ENCODE peak calls at places on chromosome 1, in ten cellular contexts. One of them, this sample, is unnamed.

GRCh38 chr1:58577676-58578073 is 623 bp upstream of the TACSTD2 start:
- DNase-seq in heart right ventricle: no peak
- DNase-seq in bronchial epithelial cell: peak
- DNase-seq in effector memory CD4-positive, alpha-beta T cell: no peak
- DNase-seq in adrenal gland: no peak
- DNase-seq in OCI-LY7: no peak
- DNase-seq in IMR-90: no peak
- DNase-seq in right cardiac atrium: no peak
- DNase-seq in fibroblast of lung: no peak
- DNase-seq in thoracic aorta: no peak
- DNase-seq in this sample: no peak

GRCh38 chr1:56374026-56374974 is 205.1 kb downstream of the PLPP3 start:
- DNase-seq in right cardiac atrium: peak
- DNase-seq in IMR-90: peak
- DNase-seq in fibroblast of lung: peak
- DNase-seq in heart right ventricle: peak
- DNase-seq in OCI-LY7: no peak
- DNase-seq in thoracic aorta: no peak
- DNase-seq in bronchial epithelial cell: no peak
- DNase-seq in adrenal gland: no peak
- DNase-seq in effector memory CD4-positive, alpha-beta T cell: no peak
- DNase-seq in this sample: no peak

GRCh38 chr1:211638246-211638645 is 37.2 kb downstream of the NEK2 start:
- DNase-seq in adrenal gland: no peak
- DNase-seq in fibroblast of lung: no peak
- DNase-seq in heart right ventricle: no peak
- DNase-seq in OCI-LY7: no peak
- DNase-seq in effector memory CD4-positive, alpha-beta T cell: no peak
- DNase-seq in IMR-90: no peak
- DNase-seq in bronchial epithelial cell: no peak
- DNase-seq in right cardiac atrium: no peak
- DNase-seq in thoracic aorta: no peak
- DNase-seq in this sample: no peak

GRCh38 chr1:32886012-32886827 is at the start of gene HPCA:
- DNase-seq in right cardiac atrium: peak
- DNase-seq in IMR-90: peak
- DNase-seq in heart right ventricle: peak
- DNase-seq in bronchial epithelial cell: no peak
- DNase-seq in thoracic aorta: no peak
- DNase-seq in adrenal gland: peak
- DNase-seq in effector memory CD4-positive, alpha-beta T cell: no peak
- DNase-seq in fibroblast of lung: peak
- DNase-seq in OCI-LY7: no peak
- DNase-seq in this sample: no peak

GRCh38 chr1:204408074-204408507 is 3.5 kb downstream of the PPP1R15B start:
- DNase-seq in thoracic aorta: peak
- DNase-seq in heart right ventricle: peak
- DNase-seq in fibroblast of lung: peak
- DNase-seq in adrenal gland: peak
- DNase-seq in OCI-LY7: no peak
- DNase-seq in bronchial epithelial cell: peak
- DNase-seq in right cardiac atrium: peak
- DNase-seq in IMR-90: peak
- DNase-seq in effector memory CD4-positive, alpha-beta T cell: no peak
- DNase-seq in this sample: no peak

GRCh38 chr1:234842726-234843641 is 233.0 kb upstream of the IRF2BP2 start:
- DNase-seq in effector memory CD4-positive, alpha-beta T cell: peak
- DNase-seq in adrenal gland: no peak
- DNase-seq in OCI-LY7: peak
- DNase-seq in bronchial epithelial cell: no peak
- DNase-seq in fibroblast of lung: no peak
- DNase-seq in right cardiac atrium: peak
- DNase-seq in thoracic aorta: no peak
- DNase-seq in heart right ventricle: peak
- DNase-seq in IMR-90: peak
- DNase-seq in this sample: no peak

GRCh38 chr1:239386453-239387303 is at the start of gene CHRM3:
- DNase-seq in fibroblast of lung: no peak
- DNase-seq in OCI-LY7: no peak
- DNase-seq in heart right ventricle: no peak
- DNase-seq in IMR-90: no peak
- DNase-seq in right cardiac atrium: peak
- DNase-seq in effector memory CD4-positive, alpha-beta T cell: no peak
- DNase-seq in bronchial epithelial cell: peak
- DNase-seq in thoracic aorta: no peak
- DNase-seq in adrenal gland: peak
- DNase-seq in this sample: no peak

GRCh38 chr1:164586619-164587018 is 27.6 kb downstream of the PBX1 start:
- DNase-seq in fibroblast of lung: no peak
- DNase-seq in heart right ventricle: no peak
- DNase-seq in bronchial epithelial cell: no peak
- DNase-seq in OCI-LY7: no peak
- DNase-seq in IMR-90: no peak
- DNase-seq in adrenal gland: no peak
- DNase-seq in right cardiac atrium: no peak
- DNase-seq in effector memory CD4-positive, alpha-beta T cell: no peak
- DNase-seq in thoracic aorta: no peak
- DNase-seq in this sample: no peak

DNA sequence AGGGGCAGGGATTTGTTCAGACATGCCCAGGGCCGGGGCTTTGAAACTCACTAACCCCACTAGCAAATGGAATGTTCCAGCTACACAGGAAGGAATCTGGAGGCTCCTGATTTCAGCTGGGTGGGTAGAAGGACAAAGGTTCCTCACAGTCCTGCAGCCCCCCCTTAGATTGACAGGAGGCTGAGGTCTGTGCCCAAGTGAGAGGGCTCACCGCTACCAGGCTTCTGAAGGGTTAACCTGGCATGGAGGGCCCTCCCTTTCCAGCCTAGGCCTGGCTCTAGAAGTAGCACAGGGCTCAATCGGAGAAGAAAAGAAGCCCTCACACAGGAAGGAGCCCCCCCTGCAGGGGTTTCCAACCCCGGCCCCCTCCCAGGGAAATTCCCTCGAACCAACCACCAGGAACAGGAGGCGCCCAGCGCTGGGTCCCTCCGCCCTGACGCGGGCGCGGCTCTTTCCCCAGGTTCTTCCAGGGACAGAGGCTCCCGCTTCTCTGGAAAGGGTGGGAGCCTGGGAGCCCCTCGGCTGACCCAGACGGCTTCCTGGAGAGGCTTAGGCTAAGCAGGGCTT is 3.3 kb downstream of the EPHA2 start:
- DNase-seq in IMR-90: peak
- DNase-seq in right cardiac atrium: peak
- DNase-seq in effector memory CD4-positive, alpha-beta T cell: no peak
- DNase-seq in OCI-LY7: no peak
- DNase-seq in adrenal gland: no peak
- DNase-seq in thoracic aorta: no peak
- DNase-seq in bronchial epithelial cell: no peak
- DNase-seq in fibroblast of lung: peak
- DNase-seq in heart right ventricle: peak
- DNase-seq in this sample: no peak
- H3K4me3 ChIP-seq in IMR-90: peak
- H3K4me3 ChIP-seq in right cardiac atrium: no peak
- H3K4me3 ChIP-seq in effector memory CD4-positive, alpha-beta T cell: no peak
- H3K4me3 ChIP-seq in OCI-LY7: no peak
- H3K4me3 ChIP-seq in adrenal gland: no peak
- H3K4me3 ChIP-seq in thoracic aorta: peak
- H3K4me3 ChIP-seq in bronchial epithelial cell: peak
- H3K4me3 ChIP-seq in fibroblast of lung: peak
- H3K4me3 ChIP-seq in heart right ventricle: peak
- H3K4me3 ChIP-seq in this sample: peak

GRCh38 chr1:220092694-220093093 is 1.2 kb upstream of the IARS2 start:
- DNase-seq in adrenal gland: no peak
- DNase-seq in IMR-90: no peak
- DNase-seq in effector memory CD4-positive, alpha-beta T cell: no peak
- DNase-seq in heart right ventricle: no peak
- DNase-seq in thoracic aorta: no peak
- DNase-seq in right cardiac atrium: no peak
- DNase-seq in OCI-LY7: no peak
- DNase-seq in bronchial epithelial cell: no peak
- DNase-seq in fibroblast of lung: no peak
- DNase-seq in this sample: no peak

GRCh38 chr1:220089650-220090556 is at the start of gene BPNT1:
- DNase-seq in IMR-90: peak
- DNase-seq in OCI-LY7: peak
- DNase-seq in thoracic aorta: peak
- DNase-seq in right cardiac atrium: peak
- DNase-seq in effector memory CD4-positive, alpha-beta T cell: peak
- DNase-seq in fibroblast of lung: peak
- DNase-seq in heart right ventricle: peak
- DNase-seq in bronchial epithelial cell: peak
- DNase-seq in adrenal gland: peak
- DNase-seq in this sample: peak

GRCh38 chr1:220094016-220094911 is at the start of gene IARS2:
- DNase-seq in OCI-LY7: peak
- DNase-seq in effector memory CD4-positive, alpha-beta T cell: peak
- DNase-seq in right cardiac atrium: peak
- DNase-seq in adrenal gland: peak
- DNase-seq in IMR-90: peak
- DNase-seq in thoracic aorta: no peak
- DNase-seq in fibroblast of lung: peak
- DNase-seq in bronchial epithelial cell: peak
- DNase-seq in heart right ventricle: peak
- DNase-seq in this sample: peak

DNA sequence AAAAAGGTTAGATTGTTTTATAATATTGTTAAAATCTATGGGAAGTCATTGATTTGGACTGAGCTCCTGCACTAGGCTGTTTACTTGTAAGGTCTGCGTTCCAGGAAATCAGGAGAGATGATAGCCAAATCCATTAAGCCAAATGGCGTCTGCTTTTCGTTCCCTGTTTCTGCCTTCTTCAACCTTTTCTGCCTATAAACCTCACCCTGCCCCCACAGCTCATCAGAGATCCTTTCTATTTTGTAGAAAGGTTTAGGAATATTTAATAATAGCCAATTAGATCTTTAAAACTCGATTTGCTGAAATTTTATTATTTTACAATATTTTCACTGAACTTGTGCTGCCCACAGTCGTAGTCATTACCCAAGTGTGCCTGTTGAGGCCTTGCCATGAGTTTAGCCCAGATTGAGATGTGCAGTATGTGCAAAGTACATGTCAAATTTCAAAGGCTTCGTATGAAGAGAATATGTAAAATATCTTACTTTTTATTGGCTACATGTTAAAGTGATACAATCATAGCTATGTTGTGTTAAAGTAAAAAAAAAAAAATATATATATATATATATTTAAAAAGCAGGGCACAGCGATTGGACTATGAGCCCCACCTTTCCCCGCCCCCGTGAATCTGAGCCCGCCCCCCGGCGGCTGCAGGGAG is 444 bp upstream of the IARS2 start:
- DNase-seq in heart right ventricle: no peak
- DNase-seq in IMR-90: no peak
- DNase-seq in effector memory CD4-positive, alpha-beta T cell: no peak
- DNase-seq in thoracic aorta: peak
- DNase-seq in fibroblast of lung: no peak
- DNase-seq in bronchial epithelial cell: no peak
- DNase-seq in adrenal gland: no peak
- DNase-seq in OCI-LY7: no peak
- DNase-seq in right cardiac atrium: no peak
- DNase-seq in this sample: no peak
- H3K4me3 ChIP-seq in heart right ventricle: peak
- H3K4me3 ChIP-seq in IMR-90: no peak
- H3K4me3 ChIP-seq in effector memory CD4-positive, alpha-beta T cell: peak
- H3K4me3 ChIP-seq in thoracic aorta: peak
- H3K4me3 ChIP-seq in fibroblast of lung: peak
- H3K4me3 ChIP-seq in bronchial epithelial cell: peak
- H3K4me3 ChIP-seq in adrenal gland: no peak
- H3K4me3 ChIP-seq in OCI-LY7: peak
- H3K4me3 ChIP-seq in right cardiac atrium: peak
- H3K4me3 ChIP-seq in this sample: no peak

GRCh38 chr1:15764269-15764764 is 5.7 kb downstream of the FBLIM1 start:
- DNase-seq in adrenal gland: no peak
- DNase-seq in right cardiac atrium: no peak
- DNase-seq in heart right ventricle: no peak
- DNase-seq in fibroblast of lung: no peak
- DNase-seq in thoracic aorta: no peak
- DNase-seq in bronchial epithelial cell: peak
- DNase-seq in effector memory CD4-positive, alpha-beta T cell: no peak
- DNase-seq in IMR-90: no peak
- DNase-seq in OCI-LY7: no peak
- DNase-seq in this sample: no peak

GRCh38 chr1:15765495-15766194 is 7.0 kb downstream of the FBLIM1 start:
- DNase-seq in OCI-LY7: no peak
- DNase-seq in effector memory CD4-positive, alpha-beta T cell: no peak
- DNase-seq in adrenal gland: no peak
- DNase-seq in fibroblast of lung: peak
- DNase-seq in right cardiac atrium: no peak
- DNase-seq in IMR-90: peak
- DNase-seq in bronchial epithelial cell: peak
- DNase-seq in heart right ventricle: no peak
- DNase-seq in thoracic aorta: no peak
- DNase-seq in this sample: no peak

GRCh38 chr1:15762546-15762945 is 4.0 kb downstream of the FBLIM1 start:
- DNase-seq in bronchial epithelial cell: no peak
- DNase-seq in fibroblast of lung: no peak
- DNase-seq in adrenal gland: no peak
- DNase-seq in IMR-90: no peak
- DNase-seq in thoracic aorta: no peak
- DNase-seq in heart right ventricle: no peak
- DNase-seq in OCI-LY7: no peak
- DNase-seq in effector memory CD4-positive, alpha-beta T cell: no peak
- DNase-seq in right cardiac atrium: no peak
- DNase-seq in this sample: no peak

GRCh38 chr1:15767941-15768340 is 9.3 kb downstream of the FBLIM1 start:
- DNase-seq in OCI-LY7: no peak
- DNase-seq in right cardiac atrium: no peak
- DNase-seq in adrenal gland: no peak
- DNase-seq in effector memory CD4-positive, alpha-beta T cell: no peak
- DNase-seq in fibroblast of lung: no peak
- DNase-seq in IMR-90: no peak
- DNase-seq in bronchial epithelial cell: no peak
- DNase-seq in thoracic aorta: no peak
- DNase-seq in heart right ventricle: no peak
- DNase-seq in this sample: no peak

GRCh38 chr1:15764890-15765289 is 6.3 kb downstream of the FBLIM1 start:
- DNase-seq in adrenal gland: no peak
- DNase-seq in right cardiac atrium: no peak
- DNase-seq in bronchial epithelial cell: no peak
- DNase-seq in effector memory CD4-positive, alpha-beta T cell: no peak
- DNase-seq in thoracic aorta: no peak
- DNase-seq in fibroblast of lung: no peak
- DNase-seq in heart right ventricle: no peak
- DNase-seq in OCI-LY7: no peak
- DNase-seq in IMR-90: no peak
- DNase-seq in this sample: no peak
- H3K4me3 ChIP-seq in adrenal gland: no peak
- H3K4me3 ChIP-seq in right cardiac atrium: no peak
- H3K4me3 ChIP-seq in bronchial epithelial cell: no peak
- H3K4me3 ChIP-seq in effector memory CD4-positive, alpha-beta T cell: no peak
- H3K4me3 ChIP-seq in thoracic aorta: peak
- H3K4me3 ChIP-seq in fibroblast of lung: no peak
- H3K4me3 ChIP-seq in heart right ventricle: no peak
- H3K4me3 ChIP-seq in OCI-LY7: no peak
- H3K4me3 ChIP-seq in IMR-90: no peak
- H3K4me3 ChIP-seq in this sample: no peak

GRCh38 chr1:200892546-200892945 is 2.2 kb upstream of the INAVA start:
- DNase-seq in heart right ventricle: no peak
- DNase-seq in effector memory CD4-positive, alpha-beta T cell: no peak
- DNase-seq in fibroblast of lung: no peak
- DNase-seq in right cardiac atrium: no peak
- DNase-seq in thoracic aorta: no peak
- DNase-seq in IMR-90: no peak
- DNase-seq in OCI-LY7: no peak
- DNase-seq in bronchial epithelial cell: no peak
- DNase-seq in adrenal gland: no peak
- DNase-seq in this sample: no peak

GRCh38 chr1:200890818-200891773 is 3.6 kb upstream of the INAVA start:
- DNase-seq in thoracic aorta: no peak
- DNase-seq in OCI-LY7: no peak
- DNase-seq in fibroblast of lung: peak
- DNase-seq in right cardiac atrium: peak
- DNase-seq in IMR-90: peak
- DNase-seq in bronchial epithelial cell: no peak
- DNase-seq in adrenal gland: peak
- DNase-seq in effector memory CD4-positive, alpha-beta T cell: no peak
- DNase-seq in heart right ventricle: no peak
- DNase-seq in this sample: no peak

GRCh38 chr1:200893411-200893901 is 1.2 kb upstream of the INAVA start:
- DNase-seq in right cardiac atrium: no peak
- DNase-seq in fibroblast of lung: no peak
- DNase-seq in effector memory CD4-positive, alpha-beta T cell: no peak
- DNase-seq in adrenal gland: no peak
- DNase-seq in bronchial epithelial cell: no peak
- DNase-seq in heart right ventricle: no peak
- DNase-seq in IMR-90: no peak
- DNase-seq in OCI-LY7: no peak
- DNase-seq in thoracic aorta: no peak
- DNase-seq in this sample: no peak

GRCh38 chr1:200892958-200893357 is 1.7 kb upstream of the INAVA start:
- DNase-seq in OCI-LY7: no peak
- DNase-seq in fibroblast of lung: no peak
- DNase-seq in adrenal gland: no peak
- DNase-seq in heart right ventricle: no peak
- DNase-seq in thoracic aorta: no peak
- DNase-seq in bronchial epithelial cell: no peak
- DNase-seq in effector memory CD4-positive, alpha-beta T cell: no peak
- DNase-seq in IMR-90: no peak
- DNase-seq in right cardiac atrium: no peak
- DNase-seq in this sample: no peak

GRCh38 chr1:200891774-200892157 is 2.9 kb upstream of the INAVA start:
- DNase-seq in heart right ventricle: no peak
- DNase-seq in effector memory CD4-positive, alpha-beta T cell: no peak
- DNase-seq in thoracic aorta: no peak
- DNase-seq in fibroblast of lung: no peak
- DNase-seq in OCI-LY7: no peak
- DNase-seq in bronchial epithelial cell: no peak
- DNase-seq in adrenal gland: no peak
- DNase-seq in right cardiac atrium: no peak
- DNase-seq in IMR-90: no peak
- DNase-seq in this sample: no peak
- H3K4me3 ChIP-seq in heart right ventricle: no peak
- H3K4me3 ChIP-seq in effector memory CD4-positive, alpha-beta T cell: peak
- H3K4me3 ChIP-seq in thoracic aorta: peak
- H3K4me3 ChIP-seq in fibroblast of lung: no peak
- H3K4me3 ChIP-seq in OCI-LY7: no peak
- H3K4me3 ChIP-seq in bronchial epithelial cell: peak
- H3K4me3 ChIP-seq in adrenal gland: no peak
- H3K4me3 ChIP-seq in right cardiac atrium: peak
- H3K4me3 ChIP-seq in IMR-90: peak
- H3K4me3 ChIP-seq in this sample: peak

This sample was measured in skeletal muscle cell.